ENCODE peak calls at places on chromosomes 13 and 19, in eight cellular contexts. O is immature natural killer cell; P is transverse colon; N is NCI-H2029; H is HT1080; F is HuH-7; S is activated gamma-delta T cell treated with anti-CD3 and anti-CD28 coated beads, Interleukin-2, amount 50 U/mL, for 16 hours; U is ureter. D is an unnamed sample.

GRCh38 chr13:85719749-85720148 is 79.5 kb downstream of the SLITRK6 start:
- DNase-seq in O (no peak), P (no peak), N (no peak), H (no peak), F (no peak), S (no peak), U (no peak), D (no peak)

GRCh38 chr13:60019119-60019993 is 144.4 kb downstream of the DIAPH3 start:
- DNase-seq in O (no peak), P (no peak), N (peak; percentile 10), H (no peak), F (no peak), S (no peak), U (no peak), D (no peak)

GRCh38 chr19:23403581-23404324 is 8.5 kb upstream of the ZNF91 start:
- DNase-seq in O (no peak), P (peak; percentile 87), N (no peak), H (no peak), F (peak; percentile 87), S (no peak), U (no peak), D (no peak)

GRCh38 chr13:45527699-45528462 is 63.1 kb downstream of the COG3 start:
- DNase-seq in O (no peak), P (no peak), N (no peak), H (no peak), F (no peak), S (no peak), U (no peak), D (no peak)

GRCh38 chr13:36680918-36681317 is 7.1 kb downstream of the SERTM1 start:
- DNase-seq in O (no peak), P (no peak), N (no peak), H (no peak), F (no peak), S (no peak), U (no peak), D (no peak)

GRCh38 chr19:11881151-11881800 is 6.3 kb upstream of the ZNF69 start:
- DNase-seq in O (peak; percentile 54), P (peak; percentile 73), N (peak; percentile 56), H (peak; percentile 27), F (peak; percentile 28), S (peak; percentile 43), U (peak; percentile 61), D (peak; percentile 37)

GRCh38 chr19:33040994-33041827 is 23.5 kb downstream of the RHPN2 start:
- DNase-seq in O (no peak), P (peak; percentile 81), N (no peak), H (no peak), F (peak; percentile 95), S (no peak), U (peak; percentile 70), D (no peak)

GRCh38 chr19:35284153-35285140 is 2.1 kb downstream of the HAMP start:
- DNase-seq in O (no peak), P (no peak), N (no peak), H (no peak), F (no peak), S (no peak), U (no peak), D (no peak)

GRCh38 chr13:87398047-87398446 is 273.1 kb upstream of the SLITRK5 start:
- DNase-seq in O (no peak), P (no peak), N (no peak), H (no peak), F (no peak), S (no peak), U (no peak), D (no peak)

GRCh38 chr19:28656644-28657043 is 556.3 kb downstream of the UQCRFS1 start:
- DNase-seq in O (no peak), P (no peak), N (no peak), H (no peak), F (no peak), S (no peak), U (no peak), D (no peak)

GRCh38 chr13:26629260-26629659 is 71.8 kb downstream of the WASF3 start:
- DNase-seq in O (no peak), P (no peak), N (no peak), H (peak; percentile 14), F (no peak), S (no peak), U (no peak), D (peak; percentile 25)

GRCh38 chr13:77213644-77214043 is 113.2 kb downstream of the MYCBP2 start:
- DNase-seq in O (no peak), P (no peak), N (no peak), H (peak; percentile 68), F (no peak), S (no peak), U (no peak), D (no peak)

GRCh38 chr19:47133021-47133471 is 2.4 kb downstream of the SAE1 start:
- DNase-seq in O (no peak), P (no peak), N (peak; percentile 28), H (no peak), F (no peak), S (no peak), U (no peak), D (no peak)

GRCh38 chr19:22545751-22546150 is 88.4 kb upstream of the ZNF492 start:
- DNase-seq in O (no peak), P (peak; percentile 12), N (no peak), H (peak; percentile 12), F (peak; percentile 62), S (no peak), U (peak; percentile 48), D (peak; percentile 23)

GRCh38 chr13:43284162-43284561 is 260.8 kb downstream of the DNAJC15 start:
- DNase-seq in O (no peak), P (no peak), N (no peak), H (peak; percentile 80), F (no peak), S (no peak), U (no peak), D (no peak)

GRCh38 chr13:75226092-75226491 is 255.9 kb downstream of the TBC1D4 start:
- DNase-seq in O (no peak), P (no peak), N (no peak), H (peak; percentile 72), F (no peak), S (no peak), U (no peak), D (no peak)